ENCODE peak calls at places on chromosomes 5 and 9, in nine cellular contexts. One of them, this sample, is unnamed.

GRCh38 chr5:179342577-179342976 is 2.7 kb downstream of the ADAMTS2 start:
- DNase-seq in NK-92 treated with Interleukin-12 subunit alpha and Interleukin-12 subunit beta, amount 100 ng/mL, for 24 hours: no peak
- DNase-seq in tibial artery: no peak
- DNase-seq in stimulated activated CD8-positive, alpha-beta memory T cell treated with anti-CD3 and anti-CD28 coated beads, Interleukin-7, amount 100 ng/mL, for 4 hours: no peak
- DNase-seq in GM12865: no peak
- DNase-seq in KBM-7: peak
- DNase-seq in chondrocyte: peak
- DNase-seq in cerebellum: no peak
- DNase-seq in NCI-H774: no peak
- DNase-seq in this sample: no peak

GRCh38 chr9:20022410-20022809 is 233.6 kb upstream of the SLC24A2 start:
- DNase-seq in tibial artery: no peak
- DNase-seq in GM12865: no peak
- DNase-seq in NCI-H774: no peak
- DNase-seq in cerebellum: no peak
- DNase-seq in NK-92 treated with Interleukin-12 subunit alpha and Interleukin-12 subunit beta, amount 100 ng/mL, for 24 hours: no peak
- DNase-seq in stimulated activated CD8-positive, alpha-beta memory T cell treated with anti-CD3 and anti-CD28 coated beads, Interleukin-7, amount 100 ng/mL, for 4 hours: no peak
- DNase-seq in chondrocyte: no peak
- DNase-seq in KBM-7: no peak
- DNase-seq in this sample: no peak

GRCh38 chr5:169637856-169638190 is 748 bp downstream of the DOCK2 start:
- DNase-seq in tibial artery: no peak
- DNase-seq in NK-92 treated with Interleukin-12 subunit alpha and Interleukin-12 subunit beta, amount 100 ng/mL, for 24 hours: peak
- DNase-seq in cerebellum: no peak
- DNase-seq in NCI-H774: no peak
- DNase-seq in stimulated activated CD8-positive, alpha-beta memory T cell treated with anti-CD3 and anti-CD28 coated beads, Interleukin-7, amount 100 ng/mL, for 4 hours: peak
- DNase-seq in GM12865: peak
- DNase-seq in KBM-7: peak
- DNase-seq in chondrocyte: no peak
- DNase-seq in this sample: no peak

GRCh38 chr9:78320030-78320693 is 23.2 kb downstream of the PSAT1 start:
- DNase-seq in cerebellum: no peak
- DNase-seq in NCI-H774: no peak
- DNase-seq in tibial artery: no peak
- DNase-seq in NK-92 treated with Interleukin-12 subunit alpha and Interleukin-12 subunit beta, amount 100 ng/mL, for 24 hours: no peak
- DNase-seq in stimulated activated CD8-positive, alpha-beta memory T cell treated with anti-CD3 and anti-CD28 coated beads, Interleukin-7, amount 100 ng/mL, for 4 hours: no peak
- DNase-seq in chondrocyte: no peak
- DNase-seq in KBM-7: no peak
- DNase-seq in GM12865: no peak
- DNase-seq in this sample: no peak

GRCh38 chr5:372556-372910 is 51.0 kb downstream of the AHRR start:
- DNase-seq in KBM-7: no peak
- DNase-seq in cerebellum: no peak
- DNase-seq in stimulated activated CD8-positive, alpha-beta memory T cell treated with anti-CD3 and anti-CD28 coated beads, Interleukin-7, amount 100 ng/mL, for 4 hours: no peak
- DNase-seq in chondrocyte: peak
- DNase-seq in GM12865: peak
- DNase-seq in NCI-H774: no peak
- DNase-seq in NK-92 treated with Interleukin-12 subunit alpha and Interleukin-12 subunit beta, amount 100 ng/mL, for 24 hours: no peak
- DNase-seq in tibial artery: no peak
- DNase-seq in this sample: no peak

GRCh38 chr5:178131446-178131996 is 707 bp downstream of the RMND5B start:
- DNase-seq in NK-92 treated with Interleukin-12 subunit alpha and Interleukin-12 subunit beta, amount 100 ng/mL, for 24 hours: no peak
- DNase-seq in chondrocyte: no peak
- DNase-seq in GM12865: no peak
- DNase-seq in cerebellum: no peak
- DNase-seq in tibial artery: no peak
- DNase-seq in NCI-H774: no peak
- DNase-seq in stimulated activated CD8-positive, alpha-beta memory T cell treated with anti-CD3 and anti-CD28 coated beads, Interleukin-7, amount 100 ng/mL, for 4 hours: no peak
- DNase-seq in KBM-7: no peak
- DNase-seq in this sample: peak

GRCh38 chr9:138072161-138072842 is 194.7 kb downstream of the CACNA1B start:
- DNase-seq in NK-92 treated with Interleukin-12 subunit alpha and Interleukin-12 subunit beta, amount 100 ng/mL, for 24 hours: no peak
- DNase-seq in chondrocyte: no peak
- DNase-seq in tibial artery: no peak
- DNase-seq in KBM-7: no peak
- DNase-seq in stimulated activated CD8-positive, alpha-beta memory T cell treated with anti-CD3 and anti-CD28 coated beads, Interleukin-7, amount 100 ng/mL, for 4 hours: no peak
- DNase-seq in GM12865: no peak
- DNase-seq in cerebellum: no peak
- DNase-seq in NCI-H774: no peak
- DNase-seq in this sample: no peak

GRCh38 chr5:172632346-172633092 is 8.5 kb upstream of the NEURL1B start:
- DNase-seq in stimulated activated CD8-positive, alpha-beta memory T cell treated with anti-CD3 and anti-CD28 coated beads, Interleukin-7, amount 100 ng/mL, for 4 hours: no peak
- DNase-seq in KBM-7: no peak
- DNase-seq in NCI-H774: no peak
- DNase-seq in chondrocyte: no peak
- DNase-seq in cerebellum: no peak
- DNase-seq in GM12865: no peak
- DNase-seq in NK-92 treated with Interleukin-12 subunit alpha and Interleukin-12 subunit beta, amount 100 ng/mL, for 24 hours: no peak
- DNase-seq in tibial artery: no peak
- DNase-seq in this sample: no peak

This sample was measured in erythroblast.